ENCODE peak calls at places on chromosome 2, in eight cellular contexts. M, K, W, S, I, A, H and T are unnamed samples.
A peak's percentile ranks its signal among the peaks of the same experiment; 100 is the strongest.

GRCh38 chr2:23460228-23460627 is 75.2 kb downstream of the KLHL29 start:
- DNase-seq in H (no peak), K (no peak), S (peak; percentile 42), M (no peak), W (no peak), A (peak; percentile 43), I (no peak), T (no peak)

GRCh38 chr2:39593439-39594393 is 72.0 kb upstream of the TMEM178A start:
- DNase-seq in W (no peak), A (peak; percentile 79), K (peak; percentile 28), S (peak; percentile 62), M (no peak), H (no peak), I (no peak), T (peak; percentile 64)

GRCh38 chr2:47321411-47322031 is 81.4 kb upstream of the MSH2 start:
- DNase-seq in W (no peak), I (no peak), K (no peak), A (no peak), M (no peak), H (no peak), S (no peak), T (no peak)

GRCh38 chr2:178679891-178680290 is 127.3 kb downstream of the TTN start:
- DNase-seq in W (no peak), I (no peak), S (no peak), M (no peak), H (no peak), A (no peak), K (no peak), T (no peak)

GRCh38 chr2:106192752-106193490 is 1.2 kb downstream of the UXS1 start:
- DNase-seq in I (no peak), A (peak; percentile 45), H (no peak), K (peak; percentile 31), S (peak; percentile 80), W (peak; percentile 65), M (no peak), T (peak; percentile 92)

GRCh38 chr2:117067917-117068316 is 746.6 kb upstream of the DDX18 start:
- DNase-seq in M (no peak), S (no peak), W (no peak), K (no peak), I (no peak), H (no peak), A (no peak), T (no peak)

GRCh38 chr2:120237491-120237902 is 14.3 kb upstream of the TMEM185B start:
- DNase-seq in K (no peak), H (no peak), A (peak; percentile 70), M (no peak), W (no peak), I (peak; percentile 70), S (no peak), T (peak; percentile 25)

GRCh38 chr2:165871025-165871424 is 77.0 kb upstream of the GALNT3 start:
- DNase-seq in K (no peak), S (no peak), I (no peak), M (no peak), H (no peak), W (no peak), A (no peak), T (no peak)

GRCh38 chr2:201887851-201888451 is 81.6 kb downstream of the CDK15 start:
- DNase-seq in S (no peak), K (no peak), W (no peak), H (no peak), I (no peak), M (no peak), A (no peak), T (no peak)

GRCh38 chr2:217691920-217692666 is 310.7 kb downstream of the TNS1 start:
- DNase-seq in K (no peak), A (no peak), W (peak; percentile 59), M (no peak), I (no peak), S (no peak), H (no peak), T (peak; percentile 76)

GRCh38 chr2:29817846-29818680 is 103.3 kb downstream of the ALK start:
- DNase-seq in H (no peak), M (no peak), W (no peak), I (no peak), K (no peak), A (no peak), S (no peak), T (no peak)

GRCh38 chr2:161796192-161796591 is 172.0 kb downstream of the SLC4A10 start:
- DNase-seq in I (no peak), A (no peak), M (no peak), H (no peak), S (no peak), W (no peak), K (no peak), T (peak; percentile 15)

GRCh38 chr2:181008418-181008817 is 28.0 kb downstream of the UBE2E3 start:
- DNase-seq in H (no peak), S (no peak), W (no peak), A (peak; percentile 2), K (no peak), I (no peak), M (no peak), T (no peak)

GRCh38 chr2:227464851-227465250 is 7.1 kb upstream of the AGFG1 start:
- DNase-seq in H (no peak), I (no peak), W (no peak), S (no peak), M (no peak), K (no peak), A (no peak), T (no peak)